ENCODE peak calls at places on chromosomes 2 and 18, in eight cellular contexts. L is BE2C, G is psoas muscle, Y is thoracic aorta, K is OCI-LY7, C is HCT116, B is neural progenitor cell, W is hepatocyte. O is an unnamed sample.

GRCh38 chr2:100105678-100106054 is 36.7 kb downstream of the AFF3 start:
- DNase-seq in L (no peak), G (no peak), Y (no peak), K (no peak), C (no peak), B (peak), W (no peak), O (no peak)

GRCh38 chr2:72235497-72236413 is 88.1 kb upstream of the CYP26B1 start:
- DNase-seq in L (no peak), G (no peak), Y (no peak), K (no peak), C (no peak), B (no peak), W (no peak), O (no peak)

GRCh38 chr2:15673919-15674636 is 82.4 kb downstream of the DDX1 start:
- DNase-seq in L (no peak), G (no peak), Y (no peak), K (no peak), C (peak), B (peak), W (peak), O (no peak)

GRCh38 chr2:207163815-207164747 is 1.7 kb downstream of the KLF7 start:
- DNase-seq in L (peak), G (peak), Y (peak), K (no peak), C (no peak), B (peak), W (peak), O (peak)

GRCh38 chr18:78912336-78912735 is 67.3 kb upstream of the SALL3 start:
- DNase-seq in L (no peak), G (no peak), Y (no peak), K (no peak), C (no peak), B (no peak), W (no peak), O (no peak)

GRCh38 chr2:25309402-25309801 is 32.3 kb downstream of the DNMT3A start:
- DNase-seq in L (peak), G (peak), Y (no peak), K (peak), C (peak), B (peak), W (peak), O (peak)

GRCh38 chr2:227154976-227155375 is 9.0 kb downstream of the COL4A4 start:
- DNase-seq in L (no peak), G (no peak), Y (no peak), K (no peak), C (no peak), B (no peak), W (no peak), O (peak)

GRCh38 chr2:179355881-179356280 is 91.2 kb upstream of the SESTD1 start:
- DNase-seq in L (no peak), G (no peak), Y (no peak), K (no peak), C (no peak), B (no peak), W (no peak), O (no peak)

GRCh38 chr2:46355756-46356155 is 58.5 kb downstream of the EPAS1 start:
- DNase-seq in L (no peak), G (no peak), Y (no peak), K (no peak), C (no peak), B (no peak), W (no peak), O (no peak)

GRCh38 chr2:240300261-240300821 is 135.1 kb upstream of the GPC1 start:
- DNase-seq in L (no peak), G (peak), Y (no peak), K (no peak), C (no peak), B (peak), W (no peak), O (no peak)

GRCh38 chr2:100291152-100291970 is 30.9 kb downstream of the LONRF2 start:
- DNase-seq in L (peak), G (no peak), Y (no peak), K (no peak), C (peak), B (no peak), W (peak), O (peak)

GRCh38 chr18:9147440-9148238 is 11.1 kb downstream of the ANKRD12 start:
- DNase-seq in L (peak), G (no peak), Y (no peak), K (peak), C (peak), B (peak), W (peak), O (peak)

GRCh38 chr2:17471979-17472378 is 46.3 kb downstream of the RAD51AP2 start:
- DNase-seq in L (no peak), G (no peak), Y (no peak), K (no peak), C (no peak), B (no peak), W (no peak), O (no peak)

GRCh38 chr2:12709207-12709522 is 7.6 kb upstream of the TRIB2 start:
- DNase-seq in L (no peak), G (no peak), Y (no peak), K (peak), C (no peak), B (no peak), W (no peak), O (no peak)

GRCh38 chr2:192151848-192152247 is 42.9 kb downstream of the TMEFF2 start:
- DNase-seq in L (no peak), G (no peak), Y (no peak), K (no peak), C (no peak), B (no peak), W (no peak), O (peak)

GRCh38 chr2:205387350-205388045 is 294.8 kb upstream of the NRP2 start:
- DNase-seq in L (peak), G (no peak), Y (no peak), K (no peak), C (no peak), B (no peak), W (no peak), O (no peak)

GRCh38 chr18:63336366-63337099 is 17.0 kb upstream of the BCL2 start:
- DNase-seq in L (no peak), G (no peak), Y (no peak), K (no peak), C (peak), B (no peak), W (no peak), O (peak)

GRCh38 chr2:181022652-181023051 is 42.2 kb downstream of the UBE2E3 start:
- DNase-seq in L (peak), G (no peak), Y (no peak), K (no peak), C (no peak), B (no peak), W (no peak), O (no peak)

GRCh38 chr2:113720167-113720566 is 36.3 kb downstream of the SLC35F5 start:
- DNase-seq in L (no peak), G (no peak), Y (no peak), K (peak), C (no peak), B (peak), W (no peak), O (peak)

GRCh38 chr2:117801826-117802225 is 12.7 kb upstream of the DDX18 start:
- DNase-seq in L (no peak), G (no peak), Y (no peak), K (no peak), C (no peak), B (no peak), W (no peak), O (peak)

GRCh38 chr18:55047546-55047945 is 88.3 kb upstream of the CCDC68 start:
- DNase-seq in L (no peak), G (no peak), Y (no peak), K (no peak), C (no peak), B (no peak), W (peak), O (peak)

GRCh38 chr2:71613953-71614925 is 160.9 kb downstream of the DYSF start:
- DNase-seq in L (no peak), G (no peak), Y (no peak), K (no peak), C (no peak), B (no peak), W (no peak), O (no peak)

GRCh38 chr18:11497585-11497984 is 111.8 kb upstream of the SLC35G4 start:
- DNase-seq in L (no peak), G (no peak), Y (no peak), K (no peak), C (no peak), B (no peak), W (no peak), O (peak)

GRCh38 chr18:6613581-6613980 is 115.9 kb upstream of the ARHGAP28 start:
- DNase-seq in L (no peak), G (no peak), Y (no peak), K (no peak), C (no peak), B (no peak), W (no peak), O (no peak)

GRCh38 chr2:147538088-147538487 is 306.7 kb upstream of the ACVR2A start:
- DNase-seq in L (no peak), G (no peak), Y (no peak), K (no peak), C (no peak), B (no peak), W (no peak), O (no peak)

GRCh38 chr2:157055660-157056199 is 201.8 kb upstream of the GALNT5 start:
- DNase-seq in L (no peak), G (no peak), Y (no peak), K (peak), C (peak), B (no peak), W (peak), O (peak)

GRCh38 chr2:235098736-235099494 is 147.1 kb downstream of the SH3BP4 start:
- DNase-seq in L (no peak), G (no peak), Y (no peak), K (no peak), C (no peak), B (no peak), W (no peak), O (no peak)
- TF ChIP-seq CTCF in L (no peak), G (no peak), Y (no peak), K (no peak), C (no peak), B (no peak), W (no peak), O (no peak)

GRCh38 chr18:43932140-43932539 is 654.9 kb upstream of the SYT4 start:
- DNase-seq in L (no peak), G (no peak), Y (no peak), K (no peak), C (no peak), B (no peak), W (peak), O (no peak)
- H3K4me3 ChIP-seq in L (no peak), G (no peak), Y (no peak), K (no peak), C (no peak), B (no peak), W (no peak), O (no peak)

GRCh38 chr2:67048314-67048713 is 348.8 kb upstream of the ETAA1 start:
- DNase-seq in L (no peak), G (no peak), Y (no peak), K (peak), C (no peak), B (no peak), W (no peak), O (no peak)
- TF ChIP-seq CTCF in L (no peak), G (no peak), Y (no peak), K (peak), C (no peak), B (no peak), W (no peak), O (peak)

GRCh38 chr2:105750735-105751134 is 6.0 kb downstream of the NCK2 start:
- DNase-seq in L (no peak), G (no peak), Y (no peak), K (no peak), C (no peak), B (no peak), W (no peak), O (no peak)

GRCh38 chr2:105748564-105748963 is 3.9 kb downstream of the NCK2 start:
- DNase-seq in L (no peak), G (no peak), Y (no peak), K (no peak), C (no peak), B (no peak), W (no peak), O (no peak)

GRCh38 chr2:105747997-105748396 is 3.3 kb downstream of the NCK2 start:
- DNase-seq in L (no peak), G (no peak), Y (no peak), K (no peak), C (no peak), B (no peak), W (no peak), O (no peak)

GRCh38 chr2:105751272-105751671 is 6.6 kb downstream of the NCK2 start:
- DNase-seq in L (no peak), G (no peak), Y (no peak), K (no peak), C (no peak), B (no peak), W (no peak), O (no peak)

GRCh38 chr2:105749583-105750399 is 5.1 kb downstream of the NCK2 start:
- DNase-seq in L (no peak), G (peak), Y (no peak), K (no peak), C (no peak), B (no peak), W (no peak), O (no peak)
- H3K4me3 ChIP-seq in L (no peak), G (no peak), Y (no peak), K (no peak), C (no peak), B (no peak), W (no peak), O (no peak)

GRCh38 chr18:805008-805754 is 6.9 kb downstream of the YES1 start:
- DNase-seq in L (no peak), G (no peak), Y (no peak), K (no peak), C (no peak), B (no peak), W (no peak), O (no peak)

GRCh38 chr18:805755-806110 is 6.3 kb downstream of the YES1 start:
- DNase-seq in L (no peak), G (no peak), Y (no peak), K (no peak), C (no peak), B (no peak), W (no peak), O (no peak)

GRCh38 chr18:801137-801536 is 10.9 kb downstream of the YES1 start:
- DNase-seq in L (no peak), G (no peak), Y (no peak), K (no peak), C (no peak), B (no peak), W (no peak), O (peak)

GRCh38 chr18:799943-800342 is 12.1 kb downstream of the YES1 start:
- DNase-seq in L (no peak), G (no peak), Y (no peak), K (no peak), C (no peak), B (no peak), W (no peak), O (no peak)
- TF ChIP-seq CTCF in L (no peak), G (no peak), Y (no peak), K (no peak), C (no peak), B (no peak), W (no peak), O (no peak)